ENCODE peak calls at places on chromosomes 4 and X, in ten cellular contexts. N, U, X, Y, L, I, A, D, W and Q are unnamed samples.

GRCh38 chr4:124710911-124711310 is 1.6 kb downstream of the ANKRD50 start:
- DNase-seq in I (no peak), A (no peak), D (no peak), X (no peak), Y (peak), U (peak), W (no peak), N (no peak), L (no peak), Q (no peak)

GRCh38 chr4:124459922-124460301 is 252.6 kb downstream of the ANKRD50 start:
- DNase-seq in W (peak), U (no peak), D (no peak), X (no peak), L (no peak), A (no peak), N (no peak), I (no peak), Y (peak), Q (no peak)

GRCh38 chrX:66200855-66201795 is 37.1 kb downstream of the HEPH start:
- DNase-seq in N (no peak), L (no peak), A (no peak), W (no peak), U (no peak), Y (peak), D (no peak), X (peak), I (no peak), Q (no peak)

GRCh38 chr4:151415978-151416377 is 7.0 kb downstream of the FHIP1A start:
- DNase-seq in D (peak), N (no peak), X (no peak), W (no peak), A (no peak), L (no peak), U (no peak), Y (peak), I (no peak), Q (peak)

GRCh38 chr4:120922390-120923200 is at the start of gene PRDM5:
- DNase-seq in N (no peak), A (no peak), W (no peak), Y (peak), U (peak), I (peak), L (peak), D (no peak), X (no peak), Q (peak)

GRCh38 chr4:26201119-26201518 is 119.7 kb upstream of the RBPJ start:
- DNase-seq in Y (no peak), A (no peak), U (no peak), L (no peak), I (no peak), W (no peak), X (peak), N (no peak), D (no peak), Q (no peak)

GRCh38 chrX:20363003-20363674 is 96.4 kb upstream of the RPS6KA3 start:
- DNase-seq in I (no peak), X (no peak), A (no peak), D (no peak), W (no peak), Y (no peak), N (no peak), U (no peak), L (no peak), Q (peak)

GRCh38 chr4:173240696-173241095 is 72.1 kb downstream of the GALNT7 start:
- DNase-seq in W (no peak), U (no peak), I (no peak), A (no peak), N (no peak), L (no peak), D (no peak), Y (no peak), X (no peak), Q (no peak)

GRCh38 chr4:175560628-175561027 is 251.4 kb downstream of the GPM6A start:
- DNase-seq in Y (no peak), A (no peak), W (peak), X (peak), D (peak), N (no peak), I (no peak), U (peak), L (no peak), Q (no peak)